ENCODE peak calls at places on chromosomes 2 and 18, in five cellular contexts. One of them, this sample, is unnamed.

GRCh38 chr2:30250421-30250820 is 19.1 kb downstream of the LBH start:
- DNase-seq in sciatic nerve: peak; percentile 32
- DNase-seq in GF-D8: no peak
- DNase-seq in activated CD4-positive, alpha-beta T cell treated with anti-CD3 and anti-CD28 coated beads, Interleukin-2, amount 50 U/mL, for 1 hour: no peak
- DNase-seq in uterus: no peak
- DNase-seq in this sample: no peak

GRCh38 chr2:219414857-219415256 is 3.3 kb upstream of the DES start:
- DNase-seq in sciatic nerve: no peak
- DNase-seq in GF-D8: no peak
- DNase-seq in activated CD4-positive, alpha-beta T cell treated with anti-CD3 and anti-CD28 coated beads, Interleukin-2, amount 50 U/mL, for 1 hour: no peak
- DNase-seq in uterus: no peak
- DNase-seq in this sample: no peak

GRCh38 chr2:21233178-21233577 is 109.4 kb downstream of the TDRD15 start:
- DNase-seq in sciatic nerve: no peak
- DNase-seq in GF-D8: no peak
- DNase-seq in activated CD4-positive, alpha-beta T cell treated with anti-CD3 and anti-CD28 coated beads, Interleukin-2, amount 50 U/mL, for 1 hour: no peak
- DNase-seq in uterus: no peak
- DNase-seq in this sample: no peak

GRCh38 chr18:73514449-73514848 is 633.2 kb downstream of the FBXO15 start:
- DNase-seq in sciatic nerve: no peak
- DNase-seq in GF-D8: no peak
- DNase-seq in activated CD4-positive, alpha-beta T cell treated with anti-CD3 and anti-CD28 coated beads, Interleukin-2, amount 50 U/mL, for 1 hour: no peak
- DNase-seq in uterus: no peak
- DNase-seq in this sample: no peak

GRCh38 chr18:49224130-49224529 is 236.3 kb downstream of the DYM start:
- DNase-seq in sciatic nerve: no peak
- DNase-seq in GF-D8: no peak
- DNase-seq in activated CD4-positive, alpha-beta T cell treated with anti-CD3 and anti-CD28 coated beads, Interleukin-2, amount 50 U/mL, for 1 hour: no peak
- DNase-seq in uterus: no peak
- DNase-seq in this sample: no peak

GRCh38 chr18:24209558-24209957 is 70.7 kb downstream of the CABYR start:
- DNase-seq in sciatic nerve: no peak
- DNase-seq in GF-D8: no peak
- DNase-seq in activated CD4-positive, alpha-beta T cell treated with anti-CD3 and anti-CD28 coated beads, Interleukin-2, amount 50 U/mL, for 1 hour: no peak
- DNase-seq in uterus: no peak
- DNase-seq in this sample: no peak

GRCh38 chr2:241636182-241636982 is 576 bp downstream of the THAP4 start:
- DNase-seq in sciatic nerve: no peak
- DNase-seq in GF-D8: no peak
- DNase-seq in activated CD4-positive, alpha-beta T cell treated with anti-CD3 and anti-CD28 coated beads, Interleukin-2, amount 50 U/mL, for 1 hour: peak; percentile 12
- DNase-seq in uterus: peak; percentile 41
- DNase-seq in this sample: peak; percentile 87

GRCh38 chr2:106638043-106638442 is 150.9 kb downstream of the CD8B2 start:
- DNase-seq in sciatic nerve: no peak
- DNase-seq in GF-D8: no peak
- DNase-seq in activated CD4-positive, alpha-beta T cell treated with anti-CD3 and anti-CD28 coated beads, Interleukin-2, amount 50 U/mL, for 1 hour: no peak
- DNase-seq in uterus: no peak
- DNase-seq in this sample: peak; percentile 28

GRCh38 chr18:23237524-23238151 is 102.4 kb downstream of the CABLES1 start:
- DNase-seq in sciatic nerve: peak; percentile 70
- DNase-seq in GF-D8: no peak
- DNase-seq in activated CD4-positive, alpha-beta T cell treated with anti-CD3 and anti-CD28 coated beads, Interleukin-2, amount 50 U/mL, for 1 hour: peak; percentile 21
- DNase-seq in uterus: peak; percentile 70
- DNase-seq in this sample: peak; percentile 50

GRCh38 chr2:145813481-145813880 is 1293.6 kb upstream of the ZEB2 start:
- DNase-seq in sciatic nerve: no peak
- DNase-seq in GF-D8: no peak
- DNase-seq in activated CD4-positive, alpha-beta T cell treated with anti-CD3 and anti-CD28 coated beads, Interleukin-2, amount 50 U/mL, for 1 hour: no peak
- DNase-seq in uterus: no peak
- DNase-seq in this sample: no peak

GRCh38 chr2:49261791-49262190 is 107.5 kb upstream of the FSHR start:
- DNase-seq in sciatic nerve: no peak
- DNase-seq in GF-D8: no peak
- DNase-seq in activated CD4-positive, alpha-beta T cell treated with anti-CD3 and anti-CD28 coated beads, Interleukin-2, amount 50 U/mL, for 1 hour: no peak
- DNase-seq in uterus: no peak
- DNase-seq in this sample: no peak

GRCh38 chr2:37415128-37415817 is 70.8 kb downstream of the QPCT start:
- DNase-seq in sciatic nerve: no peak
- DNase-seq in GF-D8: no peak
- DNase-seq in activated CD4-positive, alpha-beta T cell treated with anti-CD3 and anti-CD28 coated beads, Interleukin-2, amount 50 U/mL, for 1 hour: no peak
- DNase-seq in uterus: no peak
- DNase-seq in this sample: no peak

GRCh38 chr2:171522057-171522803 is at the start of gene CYBRD1:
- DNase-seq in sciatic nerve: peak; percentile 95
- DNase-seq in GF-D8: peak; percentile 74
- DNase-seq in activated CD4-positive, alpha-beta T cell treated with anti-CD3 and anti-CD28 coated beads, Interleukin-2, amount 50 U/mL, for 1 hour: no peak
- DNase-seq in uterus: peak; percentile 90
- DNase-seq in this sample: peak; percentile 63

GRCh38 chr2:217650229-217650628 is 352.6 kb downstream of the TNS1 start:
- DNase-seq in sciatic nerve: no peak
- DNase-seq in GF-D8: no peak
- DNase-seq in activated CD4-positive, alpha-beta T cell treated with anti-CD3 and anti-CD28 coated beads, Interleukin-2, amount 50 U/mL, for 1 hour: no peak
- DNase-seq in uterus: no peak
- DNase-seq in this sample: no peak

GRCh38 chr2:206693399-206694137 is 24.6 kb downstream of the DYTN start:
- DNase-seq in sciatic nerve: no peak
- DNase-seq in GF-D8: no peak
- DNase-seq in activated CD4-positive, alpha-beta T cell treated with anti-CD3 and anti-CD28 coated beads, Interleukin-2, amount 50 U/mL, for 1 hour: peak; percentile 3
- DNase-seq in uterus: no peak
- DNase-seq in this sample: peak; percentile 72

GRCh38 chr2:97966545-97967215 is 29.1 kb downstream of the TMEM131 start:
- DNase-seq in sciatic nerve: no peak
- DNase-seq in GF-D8: no peak
- DNase-seq in activated CD4-positive, alpha-beta T cell treated with anti-CD3 and anti-CD28 coated beads, Interleukin-2, amount 50 U/mL, for 1 hour: no peak
- DNase-seq in uterus: no peak
- DNase-seq in this sample: no peak

GRCh38 chr18:13680612-13681011 is 45.7 kb downstream of the FAM210A start:
- DNase-seq in sciatic nerve: no peak
- DNase-seq in GF-D8: no peak
- DNase-seq in activated CD4-positive, alpha-beta T cell treated with anti-CD3 and anti-CD28 coated beads, Interleukin-2, amount 50 U/mL, for 1 hour: no peak
- DNase-seq in uterus: peak; percentile 31
- DNase-seq in this sample: peak; percentile 63

GRCh38 chr2:154707994-154708393 is 9.5 kb downstream of the KCNJ3 start:
- DNase-seq in sciatic nerve: no peak
- DNase-seq in GF-D8: no peak
- DNase-seq in activated CD4-positive, alpha-beta T cell treated with anti-CD3 and anti-CD28 coated beads, Interleukin-2, amount 50 U/mL, for 1 hour: no peak
- DNase-seq in uterus: no peak
- DNase-seq in this sample: no peak

GRCh38 chr2:73415906-73416305 is 30.3 kb downstream of the ALMS1 start:
- DNase-seq in sciatic nerve: no peak
- DNase-seq in GF-D8: no peak
- DNase-seq in activated CD4-positive, alpha-beta T cell treated with anti-CD3 and anti-CD28 coated beads, Interleukin-2, amount 50 U/mL, for 1 hour: no peak
- DNase-seq in uterus: no peak
- DNase-seq in this sample: no peak

GRCh38 chr18:24396082-24396623 is 1.5 kb downstream of the OSBPL1A start:
- DNase-seq in sciatic nerve: no peak
- DNase-seq in GF-D8: no peak
- DNase-seq in activated CD4-positive, alpha-beta T cell treated with anti-CD3 and anti-CD28 coated beads, Interleukin-2, amount 50 U/mL, for 1 hour: no peak
- DNase-seq in uterus: no peak
- DNase-seq in this sample: no peak

GRCh38 chr2:237414056-237414661 is at the start of gene COL6A3:
- DNase-seq in sciatic nerve: peak; percentile 89
- DNase-seq in GF-D8: no peak
- DNase-seq in activated CD4-positive, alpha-beta T cell treated with anti-CD3 and anti-CD28 coated beads, Interleukin-2, amount 50 U/mL, for 1 hour: no peak
- DNase-seq in uterus: peak; percentile 91
- DNase-seq in this sample: no peak

GRCh38 chr2:105744091-105744908 is 412 bp upstream of the NCK2 start:
- DNase-seq in sciatic nerve: peak; percentile 78
- DNase-seq in GF-D8: no peak
- DNase-seq in activated CD4-positive, alpha-beta T cell treated with anti-CD3 and anti-CD28 coated beads, Interleukin-2, amount 50 U/mL, for 1 hour: peak; percentile 62
- DNase-seq in uterus: peak; percentile 52
- DNase-seq in this sample: peak; percentile 86

GRCh38 chr2:126889501-126890135 is 9.1 kb upstream of the TEX51 start:
- DNase-seq in sciatic nerve: peak; percentile 26
- DNase-seq in GF-D8: no peak
- DNase-seq in activated CD4-positive, alpha-beta T cell treated with anti-CD3 and anti-CD28 coated beads, Interleukin-2, amount 50 U/mL, for 1 hour: no peak
- DNase-seq in uterus: no peak
- DNase-seq in this sample: no peak

GRCh38 chr2:132621131-132621875 is 48.7 kb downstream of the LYPD1 start:
- DNase-seq in sciatic nerve: no peak
- DNase-seq in GF-D8: no peak
- DNase-seq in activated CD4-positive, alpha-beta T cell treated with anti-CD3 and anti-CD28 coated beads, Interleukin-2, amount 50 U/mL, for 1 hour: no peak
- DNase-seq in uterus: no peak
- DNase-seq in this sample: no peak

GRCh38 chr2:114709936-114710850 is 267.8 kb downstream of the DPP10 start:
- DNase-seq in sciatic nerve: no peak
- DNase-seq in GF-D8: no peak
- DNase-seq in activated CD4-positive, alpha-beta T cell treated with anti-CD3 and anti-CD28 coated beads, Interleukin-2, amount 50 U/mL, for 1 hour: no peak
- DNase-seq in uterus: no peak
- DNase-seq in this sample: peak; percentile 17

GRCh38 chr2:109285244-109285651 is 156.2 kb downstream of the SH3RF3 start:
- DNase-seq in sciatic nerve: no peak
- DNase-seq in GF-D8: no peak
- DNase-seq in activated CD4-positive, alpha-beta T cell treated with anti-CD3 and anti-CD28 coated beads, Interleukin-2, amount 50 U/mL, for 1 hour: no peak
- DNase-seq in uterus: no peak
- DNase-seq in this sample: no peak

GRCh38 chr2:76749858-76750257 is 772.3 kb downstream of the LRRTM4 start:
- DNase-seq in sciatic nerve: no peak
- DNase-seq in GF-D8: peak; percentile 30
- DNase-seq in activated CD4-positive, alpha-beta T cell treated with anti-CD3 and anti-CD28 coated beads, Interleukin-2, amount 50 U/mL, for 1 hour: no peak
- DNase-seq in uterus: no peak
- DNase-seq in this sample: no peak

This sample was measured in neural progenitor cell.